ENCODE peak calls at places on chromosomes 3 and 15, in five cellular contexts. One of them, this sample, is unnamed.

GRCh38 chr15:67125589-67126502 is 60.4 kb downstream of the SMAD3 start:
- DNase-seq in tibial nerve: peak; percentile 91
- DNase-seq in breast epithelium: peak; percentile 48
- DNase-seq in memory B cell: no peak
- DNase-seq in Daoy: peak; percentile 96
- DNase-seq in this sample: peak; percentile 83

GRCh38 chr3:82761858-82762257 is 1000.4 kb upstream of the GBE1 start:
- DNase-seq in memory B cell: no peak
- DNase-seq in breast epithelium: no peak
- DNase-seq in tibial nerve: no peak
- DNase-seq in Daoy: no peak
- DNase-seq in this sample: no peak

GRCh38 chr3:15630646-15631350 is 29.3 kb downstream of the BTD start:
- DNase-seq in memory B cell: no peak
- DNase-seq in Daoy: peak; percentile 82
- DNase-seq in breast epithelium: no peak
- DNase-seq in tibial nerve: no peak
- DNase-seq in this sample: no peak

GRCh38 chr3:189664311-189664710 is 33.1 kb downstream of the TP63 start:
- DNase-seq in tibial nerve: peak; percentile 41
- DNase-seq in Daoy: peak; percentile 60
- DNase-seq in breast epithelium: no peak
- DNase-seq in memory B cell: no peak
- DNase-seq in this sample: no peak

GRCh38 chr3:26346497-26346896 is 276.1 kb upstream of the LRRC3B start:
- DNase-seq in breast epithelium: no peak
- DNase-seq in memory B cell: no peak
- DNase-seq in Daoy: no peak
- DNase-seq in tibial nerve: no peak
- DNase-seq in this sample: no peak

GRCh38 chr3:69763976-69764851 is 24.9 kb downstream of the MITF start:
- DNase-seq in memory B cell: no peak
- DNase-seq in tibial nerve: no peak
- DNase-seq in breast epithelium: no peak
- DNase-seq in Daoy: no peak
- DNase-seq in this sample: no peak

GRCh38 chr3:4720316-4721075 is 227.3 kb downstream of the ITPR1 start:
- DNase-seq in memory B cell: no peak
- DNase-seq in breast epithelium: peak; percentile 79
- DNase-seq in Daoy: peak; percentile 57
- DNase-seq in tibial nerve: peak; percentile 80
- DNase-seq in this sample: peak; percentile 91

GRCh38 chr3:58176827-58177489 is 33.8 kb downstream of the DNASE1L3 start:
- DNase-seq in memory B cell: no peak
- DNase-seq in tibial nerve: no peak
- DNase-seq in Daoy: peak; percentile 31
- DNase-seq in breast epithelium: no peak
- DNase-seq in this sample: no peak

GRCh38 chr3:127035672-127036071 is 52.8 kb downstream of the PLXNA1 start:
- DNase-seq in Daoy: peak; percentile 90
- DNase-seq in breast epithelium: no peak
- DNase-seq in memory B cell: no peak
- DNase-seq in tibial nerve: peak; percentile 12
- DNase-seq in this sample: peak; percentile 48

GRCh38 chr3:13966302-13966701 is 86.4 kb upstream of the WNT7A start:
- DNase-seq in memory B cell: no peak
- DNase-seq in Daoy: no peak
- DNase-seq in tibial nerve: no peak
- DNase-seq in breast epithelium: no peak
- DNase-seq in this sample: no peak

GRCh38 chr15:91049378-91050127 is 27.2 kb upstream of the VPS33B start:
- DNase-seq in breast epithelium: peak; percentile 42
- DNase-seq in Daoy: peak; percentile 61
- DNase-seq in memory B cell: peak; percentile 49
- DNase-seq in tibial nerve: peak; percentile 89
- DNase-seq in this sample: peak; percentile 82

GRCh38 chr3:76308541-76308940 is 523.2 kb upstream of the ZNF717 start:
- DNase-seq in memory B cell: no peak
- DNase-seq in tibial nerve: no peak
- DNase-seq in Daoy: no peak
- DNase-seq in breast epithelium: no peak
- DNase-seq in this sample: no peak